ENCODE peak calls at places on chromosomes 3 and 15, in seven cellular contexts. K is mesendoderm, W is HAP-1, Q is thyroid gland, Z is mammary epithelial cell, M is colonic mucosa, N is mucosa of descending colon. H is an unnamed sample. For H3K4me1, the result is how much of the 10 kb centered on the place peaks cover.

GRCh38 chr3:115217678-115218451 is 70.8 kb upstream of the ZBTB20 start:
- DNase-seq in K (peak), W (peak), Q (no peak), Z (peak), M (peak), N (peak), H (peak)

GRCh38 chr3:53630547-53630946 is 136.1 kb downstream of the CACNA1D start:
- DNase-seq in K (no peak), W (no peak), Q (no peak), Z (peak), M (no peak), N (no peak), H (no peak)

GRCh38 chr3:23396746-23397145 is 193.6 kb downstream of the UBE2E2 start:
- DNase-seq in K (no peak), W (no peak), Q (no peak), Z (peak), M (no peak), N (no peak), H (no peak)

GRCh38 chr3:8986741-8987672 is 23.7 kb upstream of the RAD18 start:
- DNase-seq in K (no peak), W (no peak), Q (no peak), Z (no peak), M (no peak), N (no peak), H (no peak)

GRCh38 chr3:24272408-24272807 is 222.2 kb downstream of the THRB start:
- DNase-seq in K (no peak), W (no peak), Q (no peak), Z (peak), M (no peak), N (no peak), H (no peak)

GRCh38 chr3:117523407-117523806 is 813.8 kb downstream of the TUSC7 start:
- DNase-seq in K (peak), W (no peak), Q (no peak), Z (no peak), M (no peak), N (no peak), H (no peak)

GRCh38 chr15:88630141-88630721 is 8.6 kb upstream of the ISG20 start:
- DNase-seq in K (peak), W (no peak), Q (peak), Z (peak), M (peak), N (peak), H (no peak)

GRCh38 chr3:125115640-125116039 is 59.8 kb upstream of the HEG1 start:
- DNase-seq in K (no peak), W (no peak), Q (peak), Z (no peak), M (no peak), N (no peak), H (peak)

GRCh38 chr3:42159706-42160472 is 68.7 kb downstream of the TRAK1 start:
- DNase-seq in K (peak), W (peak), Q (peak), Z (peak), M (peak), N (peak), H (peak)

GRCh38 chr15:48119277-48119676 is 1.5 kb upstream of the SLC24A5 start:
- DNase-seq in K (no peak), W (no peak), Q (no peak), Z (no peak), M (no peak), N (no peak), H (no peak)

GRCh38 chr15:99683000-99683670 is 50.1 kb downstream of the LYSMD4 start:
- DNase-seq in K (no peak), W (no peak), Q (no peak), Z (no peak), M (no peak), N (no peak), H (no peak)

GRCh38 chr3:136939489-136939888 is 18.3 kb upstream of the IL20RB start:
- DNase-seq in K (no peak), W (no peak), Q (no peak), Z (no peak), M (no peak), N (no peak), H (no peak)

GRCh38 chr3:47865192-47865591 is 62.3 kb downstream of the DHX30 start:
- DNase-seq in K (peak), W (no peak), Q (no peak), Z (no peak), M (no peak), N (no peak), H (peak)

GRCh38 chr15:57323299-57323805 is 53.0 kb upstream of the CGNL1 start:
- DNase-seq in K (no peak), W (no peak), Q (no peak), Z (no peak), M (peak), N (no peak), H (no peak)

GRCh38 chr3:16315623-16316022 is 50.6 kb downstream of the OXNAD1 start:
- DNase-seq in K (no peak), W (no peak), Q (no peak), Z (no peak), M (no peak), N (no peak), H (no peak)
- H3K4me1 ChIP-seq in K (under half), W (under half), Q (under half), Z (under half), M (under half), N (under half), H (under half)

GRCh38 chr3:128783774-128784173 is 57.8 kb downstream of the RAB7A start:
- DNase-seq in K (no peak), W (no peak), Q (no peak), Z (no peak), M (no peak), N (no peak), H (no peak)

GRCh38 chr3:128784843-128785242 is 58.9 kb downstream of the RAB7A start:
- DNase-seq in K (no peak), W (no peak), Q (peak), Z (no peak), M (no peak), N (no peak), H (no peak)

GRCh38 chr3:128786434-128787020 is 60.5 kb downstream of the RAB7A start:
- DNase-seq in K (no peak), W (no peak), Q (no peak), Z (no peak), M (no peak), N (no peak), H (no peak)

GRCh38 chr3:128782282-128783146 is 56.5 kb downstream of the RAB7A start:
- DNase-seq in K (no peak), W (no peak), Q (no peak), Z (no peak), M (no peak), N (no peak), H (no peak)

DNA sequence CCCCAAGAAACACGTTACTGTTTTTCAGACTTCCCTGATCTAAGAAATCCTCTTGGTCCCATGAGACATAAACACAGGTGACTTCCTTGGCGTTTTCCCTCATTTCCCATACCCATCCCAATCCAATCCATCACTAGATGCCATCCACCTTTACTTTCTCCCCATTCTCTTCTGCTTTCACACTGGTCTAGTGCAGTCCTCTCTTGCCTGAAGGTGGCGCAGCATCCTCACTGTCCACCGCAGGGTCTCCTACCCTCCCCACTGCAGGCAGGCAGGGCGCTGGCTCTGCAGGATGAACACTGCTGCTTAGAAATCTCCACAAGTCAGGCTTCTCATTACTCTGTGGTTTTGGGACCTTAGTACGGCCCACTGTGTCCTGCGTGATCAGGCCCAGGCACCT is 58.2 kb downstream of the RAB7A start:
- DNase-seq in K (peak), W (peak), Q (peak), Z (no peak), M (no peak), N (no peak), H (peak)
- H3K4me1 ChIP-seq in K (under half), W (under half), Q (half or more), Z (under half), M (under half), N (under half), H (under half)

GRCh38 chr15:31403096-31403495 is 76.5 kb downstream of the KLF13 start:
- DNase-seq in K (no peak), W (no peak), Q (no peak), Z (no peak), M (no peak), N (no peak), H (no peak)

GRCh38 chr15:31402511-31403056 is 75.9 kb downstream of the KLF13 start:
- DNase-seq in K (no peak), W (no peak), Q (peak), Z (no peak), M (no peak), N (no peak), H (no peak)

GRCh38 chr15:31403606-31404005 is 77.0 kb downstream of the KLF13 start:
- DNase-seq in K (no peak), W (no peak), Q (no peak), Z (peak), M (no peak), N (no peak), H (no peak)

GRCh38 chr15:31401282-31401681 is 74.6 kb downstream of the KLF13 start:
- DNase-seq in K (no peak), W (no peak), Q (no peak), Z (no peak), M (no peak), N (no peak), H (no peak)

DNA sequence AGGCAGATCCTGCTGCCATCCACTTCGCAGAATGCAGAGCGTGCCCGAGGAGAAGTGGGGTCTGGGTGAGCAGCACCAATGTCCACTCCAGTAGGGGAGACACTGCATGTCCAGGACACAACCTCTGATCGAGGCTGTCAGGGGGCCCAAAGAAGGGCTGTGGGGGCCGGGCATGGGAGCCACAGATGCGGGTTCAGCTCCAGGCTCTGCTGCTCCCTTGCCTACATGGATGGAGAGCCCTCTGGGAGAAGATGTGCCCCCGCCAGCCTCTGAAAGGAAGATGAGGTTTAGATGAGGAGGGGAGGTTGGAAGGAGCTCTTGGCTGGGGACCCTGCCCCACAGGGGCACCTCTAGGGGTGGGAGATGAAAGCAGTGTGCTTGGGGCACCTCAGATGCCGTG is 75.4 kb downstream of the KLF13 start:
- DNase-seq in K (no peak), W (no peak), Q (no peak), Z (no peak), M (no peak), N (no peak), H (no peak)
- H3K4me1 ChIP-seq in K (under half), W (under half), Q (under half), Z (under half), M (under half), N (under half), H (under half)

DNA sequence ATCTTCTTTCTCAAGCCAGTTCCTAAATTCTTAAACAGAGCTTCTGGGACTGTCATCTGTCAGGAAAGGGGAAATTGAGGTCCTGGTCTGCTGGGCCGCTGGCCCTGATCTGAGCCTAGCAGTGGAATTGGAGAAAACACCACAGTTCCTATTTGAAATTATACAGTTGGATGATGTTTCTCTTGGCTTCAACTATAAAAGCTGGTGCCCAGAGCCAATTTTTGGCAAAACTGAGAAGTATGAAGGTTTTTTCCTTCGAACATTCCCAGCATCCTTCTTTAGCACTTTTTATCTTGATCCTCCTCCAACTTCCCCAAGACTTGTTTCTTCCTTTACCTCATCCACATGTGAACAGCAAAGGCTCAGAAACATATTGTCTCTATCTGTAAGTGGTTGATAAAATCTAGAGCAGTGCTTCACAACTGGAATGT is 83.9 kb downstream of the CD47 start:
- DNase-seq in K (no peak), W (no peak), Q (no peak), Z (no peak), M (no peak), N (no peak), H (no peak)
- H3K4me1 ChIP-seq in K (under half), W (under half), Q (under half), Z (under half), M (under half), N (under half), H (under half)

GRCh38 chr3:172043233-172043632 is 3.9 kb downstream of the FNDC3B start:
- DNase-seq in K (no peak), W (no peak), Q (no peak), Z (no peak), M (no peak), N (no peak), H (no peak)
- H3K4me1 ChIP-seq in K (under half), W (under half), Q (under half), Z (under half), M (under half), N (under half), H (under half)

GRCh38 chr3:100042144-100042543 is 72.2 kb downstream of the FILIP1L start:
- DNase-seq in K (no peak), W (no peak), Q (no peak), Z (peak), M (no peak), N (peak), H (no peak)
- H3K4me1 ChIP-seq in K (under half), W (under half), Q (under half), Z (half or more), M (under half), N (under half), H (under half)

DNA sequence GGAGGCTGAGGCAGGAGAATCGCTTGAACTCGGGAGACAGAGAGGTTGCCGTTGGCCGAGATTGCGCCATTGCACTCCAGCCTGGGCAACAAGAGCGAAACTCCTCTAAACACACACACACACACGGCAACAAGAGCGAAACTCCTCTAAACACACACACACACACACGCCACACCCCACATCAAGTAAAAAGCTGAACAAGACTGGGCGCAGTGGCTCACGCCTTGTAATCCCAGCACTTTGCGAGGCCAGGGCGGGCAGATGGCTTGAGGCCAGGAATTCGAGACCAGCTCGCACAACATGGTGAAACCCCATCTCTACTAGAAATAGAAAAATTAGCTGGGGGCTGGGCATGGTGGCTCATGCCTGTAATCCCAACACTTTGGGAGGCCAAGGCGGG is 49.0 kb downstream of the HOMER2 start:
- DNase-seq in K (no peak), W (no peak), Q (no peak), Z (no peak), M (no peak), N (no peak), H (no peak)
- H3K4me1 ChIP-seq in K (under half), W (under half), Q (under half), Z (under half), M (under half), N (under half), H (under half)

DNA sequence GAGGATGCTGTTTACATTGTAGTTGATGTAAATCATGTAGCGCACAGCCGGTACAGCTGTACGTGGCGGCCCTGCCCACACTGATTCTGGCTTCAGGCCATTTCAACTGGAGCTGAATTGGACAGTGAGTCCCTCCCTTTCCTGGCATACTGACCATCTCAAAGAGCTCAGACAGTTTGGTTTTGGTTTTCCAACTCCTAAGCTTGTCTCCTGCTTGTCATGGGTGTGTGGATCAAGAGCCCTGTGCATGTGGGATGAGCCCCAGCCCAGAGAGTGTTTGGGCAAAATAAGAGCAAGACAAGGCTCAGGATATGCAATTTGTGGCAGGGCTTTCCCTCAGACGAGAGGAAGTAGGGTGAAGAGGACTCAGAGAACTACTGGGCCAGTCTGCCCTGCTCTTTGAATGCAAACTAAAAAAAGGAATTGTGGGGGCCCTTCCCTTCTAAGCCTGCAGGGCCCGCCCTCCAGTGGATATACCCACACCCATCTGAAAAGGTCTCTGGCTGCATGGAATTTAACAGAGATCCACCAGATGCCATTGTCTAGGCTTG is 13.3 kb downstream of the ITGA11 start:
- DNase-seq in K (no peak), W (peak), Q (no peak), Z (no peak), M (peak), N (peak), H (no peak)
- H3K4me1 ChIP-seq in K (under half), W (under half), Q (under half), Z (under half), M (under half), N (under half), H (under half)

GRCh38 chr3:14206548-14207177 is 28.0 kb downstream of the LSM3 start:
- DNase-seq in K (peak), W (no peak), Q (no peak), Z (no peak), M (no peak), N (no peak), H (no peak)

GRCh38 chr3:14208977-14209394 is 30.4 kb downstream of the LSM3 start:
- DNase-seq in K (no peak), W (no peak), Q (no peak), Z (no peak), M (no peak), N (no peak), H (no peak)

GRCh38 chr3:14210281-14210670 is 31.7 kb downstream of the LSM3 start:
- DNase-seq in K (no peak), W (no peak), Q (no peak), Z (no peak), M (no peak), N (no peak), H (no peak)

GRCh38 chr3:14209596-14210280 is 31.1 kb downstream of the LSM3 start:
- DNase-seq in K (no peak), W (no peak), Q (peak), Z (no peak), M (no peak), N (no peak), H (no peak)

DNA sequence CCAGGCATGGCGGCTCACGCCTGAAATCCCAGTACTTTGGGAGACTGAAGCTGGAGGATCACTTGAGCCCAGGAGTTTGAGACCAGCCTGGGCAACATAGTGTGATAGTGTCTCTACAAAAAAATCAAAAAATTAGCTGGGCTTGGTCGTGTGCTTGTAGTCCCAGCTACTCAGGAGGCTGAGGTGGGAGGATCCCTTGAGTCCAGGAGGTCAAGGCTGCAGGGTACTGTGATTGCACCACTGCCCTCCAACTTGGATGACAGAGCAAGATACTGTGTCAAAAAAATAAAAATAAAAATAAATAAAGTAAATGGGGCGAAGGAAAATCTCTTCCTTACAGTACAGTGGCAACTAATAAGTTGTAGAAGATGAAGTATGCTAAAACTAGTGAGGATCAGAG is 29.6 kb downstream of the LSM3 start:
- DNase-seq in K (no peak), W (no peak), Q (no peak), Z (no peak), M (no peak), N (no peak), H (no peak)
- H3K4me1 ChIP-seq in K (under half), W (under half), Q (under half), Z (under half), M (under half), N (under half), H (under half)